ENCODE peak calls at places on chromosomes 2 and 18, in four cellular contexts. B is heart left ventricle, N is body of pancreas, O is GM12865. M is an unnamed sample.

GRCh38 chr2:73255907-73256617 is 22.0 kb downstream of the CCT7 start:
- DNase-seq in B (no peak), N (no peak), O (no peak), M (no peak)

GRCh38 chr2:111706481-111707001 is 177.5 kb downstream of the ANAPC1 start:
- DNase-seq in B (no peak), N (no peak), O (peak; percentile 41), M (no peak)

GRCh38 chr2:189439342-189439741 is 1.9 kb upstream of the WDR75 start:
- DNase-seq in B (no peak), N (no peak), O (no peak), M (no peak)

GRCh38 chr2:219252900-219253752 is at the start of gene TUBA4B:
- DNase-seq in B (peak; percentile 75), N (peak; percentile 48), O (peak; percentile 74), M (peak; percentile 63)

GRCh38 chr2:20378891-20379519 is 28.4 kb upstream of the PUM2 start:
- DNase-seq in B (peak; percentile 92), N (peak; percentile 61), O (no peak), M (peak; percentile 72)

GRCh38 chr2:117330611-117331010 is 483.9 kb upstream of the DDX18 start:
- DNase-seq in B (no peak), N (no peak), O (no peak), M (no peak)

GRCh38 chr18:2411381-2411977 is 159.8 kb downstream of the METTL4 start:
- DNase-seq in B (no peak), N (no peak), O (no peak), M (peak; percentile 75)

GRCh38 chr18:48337053-48337452 is 72.1 kb downstream of the ZBTB7C start:
- DNase-seq in B (no peak), N (no peak), O (no peak), M (no peak)

GRCh38 chr18:10965104-10965503 is 184.3 kb downstream of the PIEZO2 start:
- DNase-seq in B (no peak), N (no peak), O (no peak), M (no peak)

GRCh38 chr2:237727363-237727762 is 71.2 kb upstream of the RBM44 start:
- DNase-seq in B (no peak), N (no peak), O (no peak), M (no peak)

GRCh38 chr2:16382451-16382850 is 283.2 kb downstream of the CYRIA start:
- DNase-seq in B (no peak), N (no peak), O (no peak), M (no peak)

GRCh38 chr2:176126929-176127768 is 2.4 kb upstream of the HOXD8 start:
- DNase-seq in B (no peak), N (peak; percentile 78), O (peak; percentile 61), M (peak; percentile 67)

GRCh38 chr2:66494708-66495107 is 59.8 kb downstream of the MEIS1 start:
- DNase-seq in B (no peak), N (peak; percentile 83), O (no peak), M (peak; percentile 58)

GRCh38 chr2:223472771-223473170 is 129.4 kb downstream of the SCG2 start:
- DNase-seq in B (no peak), N (no peak), O (no peak), M (no peak)

GRCh38 chr18:706438-706837 is 6.0 kb downstream of the ENOSF1 start:
- DNase-seq in B (no peak), N (no peak), O (no peak), M (no peak)

GRCh38 chr2:212711851-212712250 is 173.2 kb upstream of the ERBB4 start:
- DNase-seq in B (no peak), N (no peak), O (no peak), M (no peak)

GRCh38 chr2:3159801-3160545 is 217.6 kb downstream of the EIPR1 start:
- DNase-seq in B (no peak), N (no peak), O (no peak), M (peak; percentile 15)

GRCh38 chr2:1208522-1208921 is 204.7 kb upstream of the TPO start:
- DNase-seq in B (no peak), N (no peak), O (no peak), M (no peak)

GRCh38 chr2:208350610-208351009 is 56.0 kb upstream of the PTH2R start:
- DNase-seq in B (no peak), N (no peak), O (no peak), M (no peak)

GRCh38 chr2:117859532-117859911 is 45.0 kb downstream of the DDX18 start:
- DNase-seq in B (no peak), N (no peak), O (no peak), M (no peak)

GRCh38 chr2:224983719-224984388 is 58.4 kb downstream of the DOCK10 start:
- DNase-seq in B (no peak), N (no peak), O (no peak), M (no peak)

GRCh38 chr2:41966920-41967319 is 80.9 kb upstream of the PKDCC start:
- DNase-seq in B (no peak), N (no peak), O (no peak), M (peak; percentile 50)

GRCh38 chr2:30422437-30422805 is 24.6 kb upstream of the LCLAT1 start:
- DNase-seq in B (no peak), N (no peak), O (peak; percentile 51), M (no peak)

GRCh38 chr2:190456833-190457232 is 48.7 kb downstream of the MFSD6 start:
- DNase-seq in B (no peak), N (no peak), O (no peak), M (no peak)

GRCh38 chr2:118224144-118224887 is 136.0 kb downstream of the INSIG2 start:
- DNase-seq in B (peak; percentile 66), N (no peak), O (peak; percentile 57), M (no peak)

GRCh38 chr18:77124452-77124922 is 8.1 kb downstream of the MBP start:
- DNase-seq in B (no peak), N (no peak), O (peak; percentile 88), M (no peak)

GRCh38 chr18:26867471-26867870 is 2.0 kb upstream of the AQP4 start:
- DNase-seq in B (no peak), N (no peak), O (no peak), M (no peak)

GRCh38 chr2:20584637-20585321 is 66.1 kb downstream of the HS1BP3 start:
- DNase-seq in B (peak; percentile 58), N (peak; percentile 53), O (no peak), M (no peak)

GRCh38 chr2:156319811-156320490 is 12.6 kb downstream of the NR4A2 start:
- DNase-seq in B (peak; percentile 80), N (peak; percentile 82), O (no peak), M (no peak)

GRCh38 chr2:225083276-225083675 is 41.0 kb upstream of the DOCK10 start:
- DNase-seq in B (no peak), N (no peak), O (no peak), M (no peak)

DNA sequence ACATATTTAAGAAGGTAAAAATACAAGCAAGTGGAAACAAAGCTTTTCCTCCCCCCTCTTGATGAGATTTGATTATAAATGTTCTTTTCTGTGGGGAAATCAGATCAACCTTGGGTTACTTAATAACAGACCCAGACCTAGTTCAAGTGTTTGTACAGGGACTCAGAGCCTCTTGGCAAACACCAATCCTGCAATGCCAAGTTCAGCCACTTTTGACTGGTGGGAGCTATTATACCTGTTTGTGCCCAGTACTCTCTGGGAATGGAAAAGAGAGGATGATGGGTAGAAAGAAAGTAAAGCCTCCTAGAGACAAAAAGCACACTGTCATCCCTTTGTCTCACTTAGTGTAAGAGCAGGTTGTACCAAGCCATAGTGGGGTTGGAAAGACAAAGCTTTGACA is 63.8 kb upstream of the EPHA4 start:
- DNase-seq in B (no peak), N (peak; percentile 58), O (no peak), M (no peak)
- TF ChIP-seq CTCF in B (no peak), N (peak; percentile 64), O (no peak), M (peak; percentile 60)

GRCh38 chr2:240297553-240298315 is 137.7 kb upstream of the GPC1 start:
- DNase-seq in B (no peak), N (no peak), O (no peak), M (no peak)

GRCh38 chr2:240300261-240300821 is 135.1 kb upstream of the GPC1 start:
- DNase-seq in B (no peak), N (no peak), O (no peak), M (no peak)

GRCh38 chr2:240299710-240300068 is 135.8 kb upstream of the GPC1 start:
- DNase-seq in B (no peak), N (no peak), O (no peak), M (no peak)

GRCh38 chr2:240298316-240298790 is 137.1 kb upstream of the GPC1 start:
- DNase-seq in B (no peak), N (no peak), O (no peak), M (no peak)

DNA sequence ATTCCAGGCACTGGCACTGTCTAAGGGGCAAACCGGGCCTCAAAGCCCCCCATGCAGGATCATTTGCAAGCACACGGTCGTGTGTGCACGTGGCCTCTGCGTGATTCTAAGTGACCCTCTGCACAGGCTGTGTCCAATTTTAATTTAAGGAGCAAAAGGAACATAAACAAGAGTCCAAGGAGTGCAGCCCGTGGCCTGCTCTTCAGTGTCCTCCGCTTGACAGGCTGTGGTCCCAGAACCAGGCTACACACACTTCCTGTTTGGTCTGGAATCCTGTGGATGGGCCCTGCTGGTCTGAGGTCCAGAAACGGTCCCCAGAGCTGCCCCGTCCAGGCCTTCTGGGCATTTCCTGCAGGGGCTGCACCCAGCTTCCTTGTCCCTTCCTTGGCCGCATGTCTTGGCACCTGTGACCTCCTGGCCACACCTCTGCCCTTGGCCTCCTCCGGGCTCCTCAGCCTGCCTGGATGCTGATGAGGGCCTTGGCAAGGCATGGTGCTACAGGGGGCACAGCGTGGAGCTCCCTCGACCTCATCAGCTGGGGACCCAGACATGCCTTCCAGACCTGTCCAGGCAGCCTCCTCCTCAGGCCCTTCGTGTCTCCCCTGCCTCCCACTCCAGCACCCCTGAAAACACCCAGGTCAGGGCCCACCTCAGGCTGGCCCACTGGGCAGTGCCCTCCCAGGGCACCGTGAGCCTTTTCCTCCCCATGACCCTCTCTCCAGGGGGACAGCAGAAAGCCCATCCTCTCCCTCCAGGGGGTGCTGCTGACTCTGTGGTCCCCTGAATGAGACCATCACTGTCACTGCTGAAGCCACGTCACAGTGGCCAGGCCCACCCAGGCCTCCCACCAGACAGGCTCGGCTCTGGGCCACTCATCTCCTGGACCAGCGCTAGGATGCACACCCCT is 136.4 kb upstream of the GPC1 start:
- DNase-seq in B (no peak), N (no peak), O (no peak), M (no peak)
- TF ChIP-seq CTCF in B (no peak), N (no peak), O (no peak), M (no peak)

GRCh38 chr18:58242978-58243377 is 199.0 kb downstream of the NEDD4L start:
- DNase-seq in B (no peak), N (no peak), O (no peak), M (no peak)

GRCh38 chr18:58242435-58242834 is 198.4 kb downstream of the NEDD4L start:
- DNase-seq in B (no peak), N (no peak), O (no peak), M (no peak)

GRCh38 chr18:58241026-58241679 is 197.1 kb downstream of the NEDD4L start:
- DNase-seq in B (no peak), N (no peak), O (no peak), M (no peak)

GRCh38 chr18:58243401-58243800 is 199.4 kb downstream of the NEDD4L start:
- DNase-seq in B (no peak), N (no peak), O (no peak), M (no peak)

DNA sequence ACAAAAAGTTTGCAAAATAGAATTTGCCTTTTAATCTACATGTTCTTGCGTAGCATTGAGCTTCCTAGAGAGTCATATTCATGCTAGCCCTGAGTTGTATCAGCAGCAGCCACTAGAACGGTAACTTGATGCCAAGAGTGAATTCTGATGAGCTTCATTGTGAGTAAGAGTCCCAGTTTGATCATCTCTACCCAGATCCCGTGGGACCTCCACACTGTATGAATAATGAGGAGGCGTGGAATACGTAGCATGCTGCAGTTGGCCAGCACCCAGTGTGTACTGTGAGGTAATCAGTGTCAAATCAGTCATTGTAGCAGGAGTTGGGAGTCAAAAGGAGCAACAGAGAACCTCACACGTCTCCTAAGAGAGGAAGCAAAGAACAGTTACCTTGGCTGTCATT is 197.9 kb downstream of the NEDD4L start:
- DNase-seq in B (no peak), N (peak; percentile 52), O (no peak), M (no peak)
- TF ChIP-seq CTCF in B (no peak), N (no peak), O (no peak), M (no peak)

GRCh38 chr18:36828630-36829361 is at the start of the genes KIAA1328 and TPGS2:
- DNase-seq in B (peak; percentile 94), N (peak; percentile 81), O (peak; percentile 96), M (peak; percentile 65)
- TF ChIP-seq CTCF in B (no peak), N (peak; percentile 38), O (peak; percentile 36), M (peak; percentile 43)

M was measured in PC-9.